ENCODE peak calls at places on chromosome 15, in ten cellular contexts. M, X, W, T, U, R, F, O, H and B are unnamed samples.

GRCh38 chr15:70722266-70723123 is 40.9 kb downstream of the UACA start:
- DNase-seq in M (no peak), X (peak), W (no peak), T (no peak), U (peak), R (peak), F (no peak), O (no peak), H (peak), B (peak)

GRCh38 chr15:60074181-60074885 is 70.2 kb downstream of the FOXB1 start:
- DNase-seq in M (no peak), X (peak), W (no peak), T (no peak), U (no peak), R (no peak), F (no peak), O (no peak), H (peak), B (no peak)

GRCh38 chr15:69193948-69194827 is 33.8 kb downstream of the GLCE start:
- DNase-seq in M (no peak), X (peak), W (no peak), T (no peak), U (no peak), R (no peak), F (no peak), O (no peak), H (peak), B (no peak)

GRCh38 chr15:48644827-48645557 is 517 bp downstream of the FBN1 start:
- DNase-seq in M (peak), X (peak), W (no peak), T (peak), U (peak), R (peak), F (peak), O (no peak), H (peak), B (peak)

GRCh38 chr15:40451497-40452158 is 10.9 kb downstream of the BAHD1 start:
- DNase-seq in M (no peak), X (no peak), W (no peak), T (no peak), U (no peak), R (peak), F (no peak), O (no peak), H (no peak), B (no peak)

GRCh38 chr15:42547926-42548257 is 701 bp downstream of the LRRC57 start:
- DNase-seq in M (no peak), X (peak), W (no peak), T (no peak), U (no peak), R (no peak), F (no peak), O (no peak), H (no peak), B (no peak)

GRCh38 chr15:51223771-51224229 is 114.6 kb downstream of the CYP19A1 start:
- DNase-seq in M (no peak), X (peak), W (no peak), T (no peak), U (no peak), R (no peak), F (no peak), O (peak), H (peak), B (no peak)

GRCh38 chr15:90529369-90530249 is at the start of gene CRTC3:
- DNase-seq in M (peak), X (peak), W (no peak), T (peak), U (peak), R (peak), F (peak), O (no peak), H (peak), B (peak)

GRCh38 chr15:62783303-62783957 is 259.1 kb upstream of the TPM1 start:
- DNase-seq in M (no peak), X (peak), W (no peak), T (no peak), U (no peak), R (no peak), F (no peak), O (peak), H (peak), B (no peak)

GRCh38 chr15:66234798-66235197 is 18.8 kb downstream of the MEGF11 start:
- DNase-seq in M (no peak), X (no peak), W (no peak), T (no peak), U (no peak), R (no peak), F (no peak), O (no peak), H (no peak), B (no peak)

GRCh38 chr15:66232267-66232625 is 21.3 kb downstream of the MEGF11 start:
- DNase-seq in M (no peak), X (no peak), W (no peak), T (no peak), U (no peak), R (no peak), F (no peak), O (no peak), H (no peak), B (no peak)

GRCh38 chr15:66231421-66232266 is 21.9 kb downstream of the MEGF11 start:
- DNase-seq in M (no peak), X (peak), W (no peak), T (no peak), U (no peak), R (peak), F (no peak), O (no peak), H (peak), B (no peak)

GRCh38 chr15:66235866-66236265 is 17.7 kb downstream of the MEGF11 start:
- DNase-seq in M (no peak), X (no peak), W (no peak), T (no peak), U (no peak), R (no peak), F (no peak), O (no peak), H (no peak), B (no peak)

GRCh38 chr15:66233487-66234415 is 19.8 kb downstream of the MEGF11 start:
- DNase-seq in M (peak), X (peak), W (no peak), T (no peak), U (no peak), R (peak), F (no peak), O (no peak), H (peak), B (no peak)
- TF ChIP-seq CTCF in M (no peak), X (no peak), W (no peak), T (peak), U (peak), R (peak), F (no peak), O (no peak), H (no peak), B (no peak)

GRCh38 chr15:77966540-77967290 is 110.8 kb downstream of the TBC1D2B start:
- DNase-seq in M (peak), X (peak), W (no peak), T (no peak), U (peak), R (peak), F (peak), O (no peak), H (peak), B (peak)
- TF ChIP-seq CTCF in M (peak), X (peak), W (peak), T (peak), U (peak), R (peak), F (peak), O (peak), H (peak), B (peak)

GRCh38 chr15:101536875-101537405 is 47.4 kb upstream of the PCSK6 start:
- DNase-seq in M (no peak), X (no peak), W (no peak), T (no peak), U (no peak), R (no peak), F (no peak), O (no peak), H (no peak), B (no peak)

GRCh38 chr15:101539492-101539891 is 50.0 kb upstream of the PCSK6 start:
- DNase-seq in M (no peak), X (no peak), W (no peak), T (no peak), U (no peak), R (no peak), F (no peak), O (no peak), H (no peak), B (no peak)

GRCh38 chr15:101537681-101538080 is 48.2 kb upstream of the PCSK6 start:
- DNase-seq in M (no peak), X (no peak), W (no peak), T (no peak), U (no peak), R (no peak), F (no peak), O (no peak), H (no peak), B (no peak)

GRCh38 chr15:101538996-101539395 is 49.5 kb upstream of the PCSK6 start:
- DNase-seq in M (no peak), X (no peak), W (no peak), T (no peak), U (no peak), R (no peak), F (no peak), O (no peak), H (no peak), B (no peak)

DNA sequence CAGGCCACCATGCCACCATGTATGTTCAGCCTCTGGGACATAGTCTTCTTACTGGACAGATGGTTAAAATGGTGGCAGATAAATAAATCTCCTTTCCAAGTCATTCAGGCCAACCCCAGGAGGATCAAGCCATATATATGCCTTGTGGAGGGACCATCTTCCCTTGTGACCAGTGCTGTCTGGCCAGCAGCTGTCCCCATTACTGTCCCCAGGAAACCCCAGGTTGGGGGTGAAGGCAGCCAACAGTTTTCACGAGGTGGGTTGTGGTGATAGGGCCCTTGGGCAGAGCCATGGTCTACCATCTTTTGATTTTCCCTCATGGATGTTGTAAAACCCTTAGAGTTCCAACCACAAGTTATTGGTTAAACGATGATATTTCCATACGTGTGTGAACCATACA is 48.7 kb upstream of the PCSK6 start:
- DNase-seq in M (no peak), X (no peak), W (no peak), T (no peak), U (no peak), R (no peak), F (no peak), O (no peak), H (no peak), B (no peak)
- TF ChIP-seq CTCF in M (no peak), X (no peak), W (no peak), T (no peak), U (no peak), R (no peak), F (no peak), O (no peak), H (no peak), B (no peak)

DNA sequence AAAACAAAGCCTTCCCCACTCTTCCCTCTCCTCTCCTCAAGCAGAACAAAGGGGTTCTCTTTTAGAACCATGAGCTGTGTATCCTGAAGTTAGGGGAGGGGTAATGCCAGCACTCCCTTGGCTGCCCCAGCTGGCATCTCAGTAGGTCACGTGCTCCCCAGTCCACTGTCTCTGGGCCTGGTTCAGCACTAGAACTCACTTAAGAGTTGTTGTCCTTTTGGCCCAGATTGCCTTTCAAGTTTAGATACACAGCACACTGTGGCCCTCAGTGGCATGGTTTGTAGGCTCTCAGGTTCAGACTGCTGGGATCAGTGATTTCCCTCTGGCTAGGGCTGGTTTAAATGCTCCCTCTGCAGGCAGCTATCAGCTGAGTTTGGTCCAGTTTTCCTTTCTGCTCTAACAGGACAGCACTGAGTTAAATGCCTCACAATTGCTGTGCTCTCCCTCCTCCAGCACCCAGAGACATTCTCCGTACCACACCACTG is 188.4 kb upstream of the ST8SIA2 start:
- DNase-seq in M (peak), X (no peak), W (no peak), T (no peak), U (no peak), R (peak), F (no peak), O (no peak), H (peak), B (no peak)
- TF ChIP-seq CTCF in M (no peak), X (no peak), W (no peak), T (peak), U (no peak), R (peak), F (peak), O (peak), H (no peak), B (peak)